ENCODE peak calls at places on chromosomes 2 and 18, in nine cellular contexts. O, W, I, B, T, J, Q, G and U are unnamed samples.

GRCh38 chr18:45847119-45847518 is 21.6 kb downstream of the SIGLEC15 start:
- DNase-seq in G (no peak), W (no peak), O (no peak), J (no peak), Q (no peak), T (no peak), I (no peak), B (no peak), U (no peak)

GRCh38 chr2:20621366-20622295 is 29.3 kb downstream of the HS1BP3 start:
- DNase-seq in W (peak), B (peak), T (peak), O (no peak), Q (peak), J (no peak), G (no peak), I (no peak), U (no peak)

GRCh38 chr2:183248866-183249567 is 124.8 kb downstream of the NUP35 start:
- DNase-seq in O (peak), J (peak), I (no peak), Q (no peak), T (no peak), B (no peak), W (no peak), G (peak), U (no peak)

GRCh38 chr18:28740575-28740974 is 563.6 kb upstream of the CDH2 start:
- DNase-seq in I (no peak), Q (no peak), T (no peak), B (no peak), W (no peak), J (no peak), G (no peak), O (no peak), U (no peak)

GRCh38 chr2:238376884-238377391 is 49.8 kb upstream of the ASB1 start:
- DNase-seq in T (no peak), B (no peak), O (no peak), G (no peak), I (no peak), Q (no peak), W (no peak), J (no peak), U (peak)

GRCh38 chr2:194765723-194766122 is 891.3 kb upstream of the SLC39A10 start:
- DNase-seq in Q (no peak), J (peak), I (no peak), O (no peak), W (no peak), G (no peak), B (no peak), T (no peak), U (no peak)

GRCh38 chr2:11564864-11565567 is 31.2 kb downstream of the GREB1 start:
- DNase-seq in I (no peak), G (no peak), O (no peak), B (peak), T (no peak), W (no peak), J (no peak), Q (peak), U (no peak)

GRCh38 chr2:62354771-62355550 is 151.0 kb downstream of the TMEM17 start:
- DNase-seq in G (no peak), T (no peak), B (no peak), O (no peak), I (peak), Q (no peak), J (peak), W (no peak), U (no peak)

GRCh38 chr2:177393381-177393780 is 808 bp downstream of the AGPS start:
- DNase-seq in B (no peak), W (peak), I (no peak), Q (no peak), G (no peak), O (no peak), T (no peak), J (no peak), U (no peak)

GRCh38 chr18:54392621-54393023 is 34.9 kb downstream of the C18orf54 start:
- DNase-seq in O (peak), Q (no peak), T (no peak), G (peak), J (peak), B (no peak), W (no peak), I (no peak), U (peak)

GRCh38 chr18:5455644-5456043 is 88.2 kb downstream of the EPB41L3 start:
- DNase-seq in B (no peak), O (no peak), T (no peak), J (no peak), W (no peak), I (no peak), Q (no peak), G (no peak), U (peak)

GRCh38 chr2:174717273-174717672 is 47.0 kb downstream of the CHRNA1 start:
- DNase-seq in G (no peak), B (no peak), O (no peak), W (no peak), Q (no peak), J (no peak), T (no peak), I (no peak), U (no peak)

GRCh38 chr2:143504397-143504796 is 375.2 kb downstream of the ARHGAP15 start:
- DNase-seq in J (no peak), W (no peak), Q (no peak), T (no peak), G (no peak), I (no peak), B (no peak), O (no peak), U (no peak)

GRCh38 chr2:197378494-197378972 is 56.3 kb downstream of the SF3B1 start:
- DNase-seq in B (no peak), I (peak), O (peak), W (peak), T (no peak), J (peak), G (peak), Q (no peak), U (peak)

GRCh38 chr2:25322313-25322712 is 19.4 kb downstream of the DNMT3A start:
- DNase-seq in W (no peak), T (no peak), G (no peak), O (no peak), B (no peak), I (no peak), J (no peak), Q (no peak), U (no peak)

GRCh38 chr2:74735544-74735943 is 81.5 kb downstream of the SEMA4F start:
- DNase-seq in W (no peak), J (peak), T (no peak), B (no peak), G (no peak), I (no peak), O (no peak), Q (no peak), U (no peak)

GRCh38 chr2:54666131-54666637 is 57.3 kb upstream of the EML6 start:
- DNase-seq in W (no peak), T (no peak), I (no peak), O (no peak), Q (no peak), B (no peak), J (no peak), G (peak), U (no peak)

GRCh38 chr18:62767321-62767720 is 52.0 kb downstream of the PHLPP1 start:
- DNase-seq in T (no peak), I (no peak), Q (no peak), J (no peak), O (no peak), W (no peak), B (no peak), G (no peak), U (no peak)

GRCh38 chr18:79396431-79397287 is 929 bp downstream of the NFATC1 start:
- DNase-seq in J (no peak), I (peak), O (no peak), W (peak), G (no peak), Q (peak), B (peak), T (no peak), U (peak)

GRCh38 chr2:230899786-230900185 is 25.3 kb downstream of the GPR55 start:
- DNase-seq in W (no peak), T (peak), I (no peak), G (no peak), O (no peak), J (no peak), Q (no peak), B (no peak), U (no peak)

GRCh38 chr18:41371718-41372117 is 583.3 kb upstream of the PIK3C3 start:
- DNase-seq in I (no peak), O (no peak), G (no peak), T (no peak), J (no peak), Q (no peak), B (no peak), W (no peak), U (no peak)

GRCh38 chr2:221465776-221466175 is 106.3 kb downstream of the EPHA4 start:
- DNase-seq in O (no peak), B (no peak), Q (no peak), J (no peak), T (no peak), I (no peak), G (no peak), W (no peak), U (peak)

GRCh38 chr2:78999410-78999809 is 26.1 kb upstream of the REG3G start:
- DNase-seq in J (peak), I (no peak), Q (no peak), W (no peak), G (no peak), O (no peak), B (no peak), T (no peak), U (no peak)

GRCh38 chr18:43393174-43393573 is 115.9 kb upstream of the SYT4 start:
- DNase-seq in J (no peak), T (no peak), G (no peak), O (no peak), Q (no peak), B (no peak), I (no peak), W (no peak), U (no peak)

GRCh38 chr18:11671156-11671555 is 17.9 kb upstream of the GNAL start:
- DNase-seq in I (peak), G (no peak), B (no peak), J (no peak), T (no peak), O (no peak), Q (no peak), W (no peak), U (no peak)

GRCh38 chr18:35042389-35043066 is 1.3 kb downstream of the MAPRE2 start:
- DNase-seq in T (no peak), O (no peak), J (no peak), I (no peak), Q (no peak), W (no peak), G (no peak), B (no peak), U (no peak)

GRCh38 chr2:101533611-101534601 is 59.0 kb upstream of the RFX8 start:
- DNase-seq in G (no peak), T (no peak), B (no peak), W (no peak), I (peak), O (no peak), Q (no peak), J (peak), U (peak)

GRCh38 chr18:30501594-30501993 is 540.9 kb downstream of the DSC3 start:
- DNase-seq in I (no peak), Q (no peak), B (no peak), J (no peak), G (no peak), W (no peak), T (no peak), O (no peak), U (no peak)

GRCh38 chr2:158969162-158969716 is 799 bp downstream of the TANC1 start:
- DNase-seq in B (no peak), W (no peak), O (no peak), Q (no peak), T (no peak), J (peak), I (peak), G (no peak), U (no peak)

GRCh38 chr2:118614856-118615255 is 232.6 kb downstream of the EN1 start:
- DNase-seq in I (no peak), O (no peak), T (no peak), Q (no peak), W (no peak), J (no peak), B (no peak), G (no peak), U (no peak)

GRCh38 chr2:217262916-217263315 is 403.1 kb upstream of the TNP1 start:
- DNase-seq in T (no peak), J (no peak), B (no peak), W (no peak), I (no peak), G (no peak), O (no peak), Q (no peak), U (no peak)

GRCh38 chr2:113218283-113219091 is 44.7 kb downstream of the PSD4 start:
- DNase-seq in Q (no peak), G (peak), J (no peak), I (no peak), W (peak), B (no peak), T (no peak), O (no peak), U (no peak)

GRCh38 chr18:38493991-38494559 is 928.5 kb upstream of the CELF4 start:
- DNase-seq in O (no peak), Q (no peak), I (no peak), W (no peak), J (no peak), B (no peak), G (no peak), T (no peak), U (no peak)

GRCh38 chr18:25896178-25896780 is 194.1 kb downstream of the SS18 start:
- DNase-seq in I (no peak), B (no peak), G (peak), Q (no peak), W (peak), O (peak), J (peak), T (no peak), U (peak)

GRCh38 chr2:38948995-38949394 is 59.3 kb downstream of the ARHGEF33 start:
- DNase-seq in I (no peak), O (no peak), G (peak), T (no peak), B (no peak), Q (no peak), J (no peak), W (no peak), U (no peak)

GRCh38 chr2:74883011-74883410 is 49.1 kb downstream of the HK2 start:
- DNase-seq in B (no peak), T (no peak), Q (no peak), W (no peak), G (no peak), J (no peak), I (no peak), O (no peak), U (no peak)

GRCh38 chr18:32081881-32082280 is 9.8 kb upstream of the RNF138 start:
- DNase-seq in O (no peak), B (no peak), G (no peak), T (no peak), I (no peak), J (no peak), Q (no peak), W (no peak), U (no peak)

DNA sequence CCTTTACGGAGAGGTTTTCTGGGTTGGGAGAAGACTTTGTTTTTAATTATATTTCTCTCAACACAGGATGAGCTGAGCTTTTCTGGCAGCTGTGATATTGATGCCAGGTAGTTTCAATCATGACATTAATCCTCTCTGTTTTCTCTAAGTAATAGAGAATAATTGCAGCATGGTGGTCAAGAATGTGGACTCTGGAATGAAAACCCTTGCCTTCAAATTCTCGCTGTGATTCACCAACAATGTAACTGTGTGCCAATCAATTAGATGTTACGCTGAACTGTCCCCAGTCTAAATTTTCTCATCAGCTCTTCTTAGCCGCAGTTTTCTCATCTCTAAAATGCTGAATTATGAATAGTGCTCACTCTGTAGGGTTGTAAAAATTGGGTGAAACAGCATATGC is 31.6 kb upstream of the PPM1B start:
- DNase-seq in G (no peak), B (no peak), O (no peak), W (no peak), I (no peak), J (no peak), Q (no peak), T (no peak), U (no peak)
- TF ChIP-seq POLR2AphosphoS5 in G (no peak), B (no peak), O (no peak), W (no peak), I (no peak), J (no peak), Q (no peak), T (no peak), U (no peak)

GRCh38 chr2:172846551-172846950 is 110.9 kb downstream of the RAPGEF4 start:
- DNase-seq in B (no peak), T (no peak), J (no peak), W (no peak), I (no peak), Q (no peak), G (no peak), O (no peak), U (no peak)

GRCh38 chr2:172847188-172847587 is 111.5 kb downstream of the RAPGEF4 start:
- DNase-seq in Q (no peak), G (no peak), I (no peak), J (no peak), T (no peak), O (no peak), W (no peak), B (no peak), U (no peak)

GRCh38 chr2:172845008-172845670 is 109.5 kb downstream of the RAPGEF4 start:
- DNase-seq in O (no peak), J (no peak), I (no peak), W (no peak), Q (no peak), G (no peak), T (no peak), B (no peak), U (no peak)

GRCh38 chr2:172848549-172848948 is 112.9 kb downstream of the RAPGEF4 start:
- DNase-seq in J (no peak), O (no peak), W (no peak), T (no peak), G (no peak), B (no peak), Q (no peak), I (no peak), U (no peak)

GRCh38 chr2:172849519-172850217 is 114.0 kb downstream of the RAPGEF4 start:
- DNase-seq in J (no peak), G (no peak), Q (no peak), B (no peak), W (no peak), O (no peak), I (no peak), T (no peak), U (no peak)
- H3K27ac ChIP-seq in J (no peak), G (no peak), Q (no peak), B (no peak), W (no peak), O (no peak), I (no peak), T (no peak), U (no peak)

DNA sequence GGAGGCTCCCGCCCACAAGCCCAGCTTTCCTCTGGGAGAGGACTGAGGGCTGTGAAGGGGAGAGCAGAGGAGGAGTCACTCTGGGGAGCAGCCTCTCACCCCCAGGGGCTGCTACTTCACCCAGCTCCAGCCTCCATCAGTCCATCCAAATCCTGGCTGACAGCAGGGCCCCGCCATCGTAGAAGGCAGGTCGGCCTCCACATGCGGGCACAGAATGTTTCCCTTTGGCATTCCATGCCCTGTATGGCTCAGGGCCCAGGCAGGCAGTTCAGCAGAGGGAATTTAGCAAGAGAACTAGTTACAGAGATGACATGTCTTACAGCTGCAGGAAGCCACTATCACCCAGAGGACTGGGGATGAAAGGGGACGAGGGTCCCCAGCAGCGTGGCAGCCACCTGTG is 6.4 kb upstream of the ODC1 start:
- DNase-seq in Q (no peak), J (no peak), I (no peak), W (no peak), G (no peak), B (no peak), O (no peak), T (no peak), U (no peak)
- TF ChIP-seq POLR2AphosphoS5 in Q (no peak), J (no peak), I (no peak), W (no peak), G (no peak), B (no peak), O (no peak), T (no peak), U (no peak)

GRCh38 chr18:3041857-3042256 is 28.9 kb upstream of the LPIN2 start:
- DNase-seq in G (no peak), B (no peak), O (no peak), I (no peak), W (no peak), J (no peak), Q (no peak), T (no peak), U (no peak)
- H3K27ac ChIP-seq in G (no peak), B (no peak), O (no peak), I (no peak), W (no peak), J (no peak), Q (no peak), T (peak), U (no peak)